ENCODE peak calls at places on chromosomes 12 and 14, in six cellular contexts. W is GM20000, B is HFFc6, S is B cell, J is WTC11, Y is astrocyte of the cerebellum. H is an unnamed sample.

GRCh38 chr14:101073598-101073965 is 170.1 kb upstream of the RTL1 start:
- DNase-seq in W (no peak), B (no peak), S (no peak), J (no peak), Y (no peak), H (no peak)

GRCh38 chr14:81594012-81594411 is 60.4 kb upstream of the SEL1L start:
- DNase-seq in W (no peak), B (no peak), S (no peak), J (no peak), Y (no peak), H (peak; percentile 12)

GRCh38 chr12:753401-754237 is 1.2 kb downstream of the WNK1 start:
- DNase-seq in W (peak; percentile 51), B (no peak), S (peak; percentile 51), J (peak; percentile 59), Y (no peak), H (peak; percentile 33)

GRCh38 chr14:71139058-71139946 is 232.0 kb downstream of the PCNX1 start:
- DNase-seq in W (peak; percentile 65), B (peak; percentile 31), S (peak; percentile 63), J (peak; percentile 78), Y (no peak), H (peak; percentile 60)

GRCh38 chr12:107558816-107559382 is 126.7 kb upstream of the PWP1 start:
- DNase-seq in W (no peak), B (no peak), S (no peak), J (no peak), Y (no peak), H (no peak)

GRCh38 chr12:12519599-12519998 is 43.1 kb downstream of the DUSP16 start:
- DNase-seq in W (no peak), B (no peak), S (no peak), J (no peak), Y (no peak), H (no peak)

GRCh38 chr12:21614510-21614909 is 9.9 kb upstream of the GYS2 start:
- DNase-seq in W (no peak), B (no peak), S (no peak), J (no peak), Y (no peak), H (no peak)

GRCh38 chr12:13198921-13199320 is 2.4 kb downstream of the EMP1 start:
- DNase-seq in W (no peak), B (no peak), S (no peak), J (no peak), Y (no peak), H (no peak)

GRCh38 chr14:104249092-104249491 is 110.7 kb downstream of the KIF26A start:
- DNase-seq in W (no peak), B (no peak), S (no peak), J (no peak), Y (no peak), H (no peak)

GRCh38 chr12:58364389-58365086 is 423.2 kb downstream of the ATP23 start:
- DNase-seq in W (no peak), B (peak; percentile 99), S (no peak), J (no peak), Y (peak; percentile 99), H (no peak)

GRCh38 chr14:93736378-93737014 is 51.8 kb downstream of the PRIMA1 start:
- DNase-seq in W (no peak), B (no peak), S (no peak), J (peak; percentile 58), Y (no peak), H (no peak)

GRCh38 chr12:67430708-67431335 is 161.7 kb downstream of the CAND1 start:
- DNase-seq in W (no peak), B (no peak), S (no peak), J (peak; percentile 20), Y (no peak), H (no peak)

GRCh38 chr14:26597136-26598080 is at the start of gene NOVA1:
- DNase-seq in W (no peak), B (no peak), S (no peak), J (peak; percentile 69), Y (no peak), H (peak; percentile 54)

GRCh38 chr14:57560681-57561080 is 67.0 kb upstream of the CCDC198 start:
- DNase-seq in W (peak; percentile 7), B (no peak), S (no peak), J (no peak), Y (no peak), H (no peak)

GRCh38 chr12:47194501-47194900 is 114.7 kb upstream of the AMIGO2 start:
- DNase-seq in W (no peak), B (no peak), S (no peak), J (no peak), Y (no peak), H (no peak)

GRCh38 chr12:18383203-18383602 is 121.9 kb downstream of the PIK3C2G start:
- DNase-seq in W (no peak), B (peak; percentile 80), S (no peak), J (no peak), Y (peak; percentile 67), H (no peak)

GRCh38 chr12:77925536-77926108 is 94.9 kb downstream of the NAV3 start:
- DNase-seq in W (peak; percentile 40), B (peak; percentile 99), S (no peak), J (peak; percentile 69), Y (peak; percentile 95), H (peak; percentile 54)

GRCh38 chr14:101248840-101249675 is 312.2 kb upstream of the DIO3 start:
- DNase-seq in W (no peak), B (no peak), S (no peak), J (no peak), Y (no peak), H (no peak)

GRCh38 chr12:88591343-88591742 is 11.1 kb upstream of the KITLG start:
- DNase-seq in W (no peak), B (no peak), S (no peak), J (no peak), Y (peak; percentile 39), H (no peak)

GRCh38 chr12:131094831-131095805 is 141.4 kb downstream of the ADGRD1 start:
- DNase-seq in W (no peak), B (no peak), S (no peak), J (peak; percentile 7), Y (no peak), H (no peak)

GRCh38 chr14:95303107-95303506 is 16.6 kb downstream of the CLMN start:
- DNase-seq in W (no peak), B (no peak), S (no peak), J (no peak), Y (peak; percentile 35), H (no peak)

GRCh38 chr12:32558941-32559340 is 120.2 kb upstream of the DNM1L start:
- DNase-seq in W (peak; percentile 81), B (peak; percentile 63), S (peak; percentile 44), J (no peak), Y (no peak), H (no peak)

GRCh38 chr14:77844802-77845201 is 44.9 kb downstream of the ADCK1 start:
- DNase-seq in W (no peak), B (no peak), S (no peak), J (no peak), Y (no peak), H (no peak)

GRCh38 chr12:102061096-102061555 is 665 bp downstream of the WASHC3 start:
- DNase-seq in W (peak; percentile 41), B (no peak), S (peak; percentile 15), J (no peak), Y (no peak), H (no peak)

GRCh38 chr12:52813885-52814709 is at the start of gene KRT4:
- DNase-seq in W (no peak), B (peak; percentile 43), S (no peak), J (no peak), Y (no peak), H (no peak)

GRCh38 chr14:105398726-105399440 is 545 bp downstream of the TEX22 start:
- DNase-seq in W (no peak), B (no peak), S (no peak), J (no peak), Y (no peak), H (no peak)

GRCh38 chr14:86311151-86311550 is 781.2 kb downstream of the FLRT2 start:
- DNase-seq in W (no peak), B (no peak), S (no peak), J (no peak), Y (no peak), H (no peak)

GRCh38 chr12:17381211-17381610 is 708.8 kb downstream of the RERGL start:
- DNase-seq in W (no peak), B (no peak), S (no peak), J (no peak), Y (no peak), H (no peak)

GRCh38 chr12:94435511-94435927 is 24.1 kb downstream of the CEP83 start:
- DNase-seq in W (no peak), B (no peak), S (no peak), J (no peak), Y (no peak), H (no peak)

GRCh38 chr12:98416845-98417244 is 98.5 kb upstream of the TMPO start:
- DNase-seq in W (no peak), B (peak; percentile 46), S (no peak), J (no peak), Y (no peak), H (no peak)
- TF ChIP-seq CTCF in W (no peak), B (peak; percentile 63), S (no peak), J (no peak), Y (no peak), H (peak; percentile 59)

DNA sequence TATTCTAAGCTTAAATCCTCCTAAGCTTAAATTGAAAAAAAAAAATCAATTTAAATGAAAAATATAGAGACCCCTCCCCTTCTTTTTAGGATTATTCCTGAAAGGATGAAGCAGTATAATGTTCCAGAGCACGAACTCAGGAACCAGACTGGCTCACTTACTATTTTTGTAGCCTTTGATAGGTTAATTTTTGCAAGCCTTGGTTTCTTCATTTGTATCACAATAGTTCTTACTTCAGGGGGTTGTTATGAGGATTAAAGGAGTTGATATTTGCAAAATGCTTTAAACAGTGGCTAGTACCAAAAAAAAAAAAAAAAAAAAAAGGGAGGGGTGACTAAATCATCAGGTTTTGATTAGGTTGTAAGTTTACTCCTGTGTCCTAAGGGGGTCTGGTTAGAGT is 3.1 kb upstream of the RBM25 start:
- DNase-seq in W (no peak), B (no peak), S (no peak), J (no peak), Y (no peak), H (no peak)
- TF ChIP-seq CTCF in W (no peak), B (no peak), S (no peak), J (no peak), Y (no peak), H (no peak)

GRCh38 chr14:99527427-99528076 is 46.3 kb downstream of the CCNK start:
- DNase-seq in W (no peak), B (no peak), S (no peak), J (no peak), Y (no peak), H (no peak)

GRCh38 chr14:99531221-99532096 is 50.2 kb downstream of the CCNK start:
- DNase-seq in W (no peak), B (peak; percentile 39), S (no peak), J (no peak), Y (peak; percentile 72), H (no peak)

GRCh38 chr14:99530407-99530806 is 49.2 kb downstream of the CCNK start:
- DNase-seq in W (no peak), B (no peak), S (no peak), J (no peak), Y (no peak), H (no peak)

GRCh38 chr14:99532310-99532709 is 51.1 kb downstream of the CCNK start:
- DNase-seq in W (no peak), B (no peak), S (no peak), J (no peak), Y (no peak), H (no peak)

GRCh38 chr14:99529899-99530298 is 48.7 kb downstream of the CCNK start:
- DNase-seq in W (no peak), B (peak; percentile 31), S (no peak), J (no peak), Y (no peak), H (no peak)
- TF ChIP-seq CTCF in W (no peak), B (peak; percentile 53), S (no peak), J (no peak), Y (no peak), H (no peak)

GRCh38 chr12:125203145-125203765 is 138.0 kb downstream of the AACS start:
- DNase-seq in W (peak; percentile 44), B (no peak), S (no peak), J (no peak), Y (no peak), H (no peak)
- TF ChIP-seq CTCF in W (peak; percentile 16), B (peak; percentile 72), S (peak; percentile 50), J (no peak), Y (peak; percentile 71), H (peak; percentile 69)

H was measured in neural crest cell.